ENCODE peak calls at places on chromosomes 3 and 15, in six cellular contexts. N is dorsolateral prefrontal cortex; K is CD4-positive, alpha-beta T cell; A is RWPE1; L is AG10803; Z is IMR-90. T is an unnamed sample.

GRCh38 chr3:40192628-40193027 is 116.9 kb upstream of the EIF1B start:
- DNase-seq in L (no peak), N (no peak), A (no peak), Z (no peak), K (no peak), T (no peak)

GRCh38 chr3:160154033-160154432 is 71.2 kb upstream of the C3orf80 start:
- DNase-seq in A (no peak), L (peak), K (no peak), Z (peak), N (no peak), T (no peak)

GRCh38 chr15:95869920-95870319 is 460.6 kb upstream of the NR2F2 start:
- DNase-seq in N (no peak), L (no peak), A (no peak), Z (no peak), K (no peak), T (peak)

GRCh38 chr15:98954411-98954810 is 53.2 kb downstream of the PGPEP1L start:
- DNase-seq in L (peak), N (peak), Z (peak), A (no peak), K (no peak), T (no peak)

GRCh38 chr3:30496496-30496966 is 109.9 kb upstream of the TGFBR2 start:
- DNase-seq in L (peak), K (no peak), A (no peak), Z (peak), N (no peak), T (no peak)

GRCh38 chr3:27431116-27431515 is 53.1 kb downstream of the SLC4A7 start:
- DNase-seq in Z (peak), K (no peak), L (peak), A (peak), N (no peak), T (no peak)

GRCh38 chr15:100042558-100042957 is 299.2 kb downstream of the ADAMTS17 start:
- DNase-seq in N (no peak), L (no peak), Z (peak), A (no peak), K (no peak), T (no peak)

GRCh38 chr3:129611812-129612349 is 5.4 kb upstream of the PLXND1 start:
- DNase-seq in L (peak), K (no peak), N (no peak), Z (peak), A (no peak), T (no peak)

GRCh38 chr3:122640437-122640999 is 40.1 kb upstream of the PARP14 start:
- DNase-seq in Z (no peak), N (no peak), L (no peak), K (no peak), A (no peak), T (no peak)

GRCh38 chr3:11556851-11557644 is 86.7 kb downstream of the VGLL4 start:
- DNase-seq in A (no peak), K (no peak), N (no peak), Z (peak), L (peak), T (no peak)

GRCh38 chr3:156492801-156493261 is 62.1 kb downstream of the SSR3 start:
- DNase-seq in N (no peak), L (peak), K (no peak), Z (no peak), A (no peak), T (no peak)

GRCh38 chr3:23452408-23452807 is 249.3 kb downstream of the UBE2E2 start:
- DNase-seq in K (no peak), Z (no peak), A (no peak), N (no peak), L (no peak), T (no peak)

GRCh38 chr15:99929266-99929665 is 196.0 kb upstream of the LYSMD4 start:
- DNase-seq in N (no peak), K (no peak), A (no peak), L (no peak), Z (no peak), T (no peak)

GRCh38 chr3:58482917-58483636 is 8.8 kb upstream of the KCTD6 start:
- DNase-seq in L (no peak), K (no peak), Z (no peak), N (no peak), A (no peak), T (no peak)

GRCh38 chr15:50791537-50791885 is 26.0 kb upstream of the SPPL2A start:
- DNase-seq in Z (no peak), K (no peak), N (no peak), L (no peak), A (no peak), T (no peak)

GRCh38 chr3:75249005-75249404 is 415.1 kb upstream of the FRG2C start:
- DNase-seq in A (no peak), L (no peak), N (no peak), Z (no peak), K (no peak), T (no peak)

GRCh38 chr3:126167550-126167949 is 12.8 kb downstream of the ALDH1L1 start:
- DNase-seq in L (no peak), K (no peak), N (no peak), A (no peak), Z (no peak), T (no peak)

GRCh38 chr3:48897401-48898376 is 993 bp downstream of the SLC25A20 start:
- DNase-seq in Z (no peak), L (peak), N (no peak), A (no peak), K (no peak), T (peak)

GRCh38 chr3:107432013-107432515 is 54.8 kb downstream of the CCDC54 start:
- DNase-seq in A (no peak), N (no peak), L (peak), Z (peak), K (no peak), T (no peak)

GRCh38 chr3:175105066-175105465 is 245.9 kb downstream of the NAALADL2 start:
- DNase-seq in K (no peak), L (peak), Z (peak), N (no peak), A (no peak), T (no peak)

GRCh38 chr15:51193526-51193925 is 98.8 kb upstream of the TNFAIP8L3 start:
- DNase-seq in A (no peak), N (no peak), L (peak), Z (no peak), K (no peak), T (no peak)

GRCh38 chr15:36401586-36401966 is 177.8 kb upstream of the CDIN1 start:
- DNase-seq in K (no peak), Z (no peak), N (no peak), A (no peak), L (no peak), T (no peak)

GRCh38 chr3:114456742-114457141 is 162.9 kb downstream of the TIGIT start:
- DNase-seq in N (no peak), Z (no peak), A (no peak), K (no peak), L (no peak), T (no peak)

GRCh38 chr15:84987949-84988624 is 6.4 kb downstream of the PDE8A start:
- DNase-seq in A (no peak), N (no peak), K (no peak), L (no peak), Z (no peak), T (no peak)

GRCh38 chr3:45507820-45508317 is 86.7 kb upstream of the LIMD1 start:
- DNase-seq in A (no peak), Z (peak), K (no peak), L (no peak), N (no peak), T (no peak)
- TF ChIP-seq CTCF in A (no peak), Z (peak), K (no peak), L (peak), N (no peak), T (no peak)

GRCh38 chr15:63169796-63170195 is 12.5 kb upstream of the RPS27L start:
- DNase-seq in Z (no peak), N (no peak), K (no peak), A (no peak), L (no peak), T (no peak)

GRCh38 chr15:63160638-63161037 is 3.4 kb upstream of the RPS27L start:
- DNase-seq in A (no peak), L (no peak), K (no peak), Z (no peak), N (no peak), T (no peak)

GRCh38 chr15:63165166-63165859 is 8.0 kb upstream of the RPS27L start:
- DNase-seq in A (no peak), L (peak), N (no peak), K (no peak), Z (peak), T (no peak)

GRCh38 chr15:63166219-63166618 is 8.9 kb upstream of the RPS27L start:
- DNase-seq in A (no peak), N (no peak), K (no peak), Z (no peak), L (peak), T (no peak)
- TF ChIP-seq CTCF in A (no peak), N (no peak), K (peak), Z (peak), L (peak), T (no peak)

DNA sequence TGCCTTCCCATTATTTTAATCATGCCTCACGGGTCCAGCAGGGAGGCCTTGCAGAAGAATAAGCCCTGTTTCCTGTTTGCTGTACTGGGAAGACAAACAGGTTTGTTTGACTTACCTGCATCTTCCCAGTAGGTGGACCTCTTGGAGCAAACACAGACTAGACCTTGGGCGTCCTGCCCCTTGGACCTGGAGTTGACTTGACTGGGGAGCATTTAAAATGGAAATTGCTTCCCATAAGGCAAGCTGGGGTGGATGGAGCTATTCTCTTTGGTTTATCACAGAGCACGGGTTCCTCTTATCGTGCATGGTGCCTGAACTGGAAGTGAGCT is 151.4 kb downstream of the RPLP1 start:
- DNase-seq in A (no peak), L (no peak), Z (no peak), K (no peak), N (no peak), T (no peak)
- TF ChIP-seq CTCF in A (no peak), L (no peak), Z (no peak), K (no peak), N (no peak), T (no peak)

GRCh38 chr3:186077466-186077865 is 31.4 kb downstream of the ETV5 start:
- DNase-seq in A (no peak), N (no peak), K (no peak), L (no peak), Z (no peak), T (no peak)
- TF ChIP-seq CTCF in A (no peak), N (no peak), K (no peak), L (no peak), Z (no peak), T (no peak)

GRCh38 chr3:152961323-152961722 is 126.4 kb downstream of the P2RY1 start:
- DNase-seq in N (no peak), K (no peak), L (peak), A (peak), Z (peak), T (no peak)
- TF ChIP-seq CTCF in N (no peak), K (no peak), L (peak), A (peak), Z (no peak), T (no peak)

DNA sequence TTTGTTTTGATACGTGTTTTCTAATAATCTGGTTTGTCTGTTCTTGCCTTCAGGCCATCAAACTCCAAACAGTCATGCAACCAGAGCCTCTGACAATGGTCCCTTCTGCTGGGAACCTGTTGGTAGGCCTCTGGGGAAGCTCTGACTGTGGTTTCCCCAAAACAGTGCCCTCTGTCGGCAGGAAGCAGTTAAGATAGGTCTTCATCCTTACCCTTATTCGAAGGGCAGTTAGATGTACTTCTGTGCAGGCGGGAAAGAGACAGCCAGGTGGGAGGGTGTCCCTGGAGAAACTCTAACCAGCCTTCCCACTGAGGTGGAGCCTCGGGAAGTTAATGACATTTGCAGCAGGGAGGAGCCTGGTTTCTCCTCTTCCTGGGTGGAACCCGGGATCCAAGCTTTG is 81.6 kb upstream of the CHMP2B start:
- DNase-seq in N (no peak), L (peak), K (no peak), Z (peak), A (no peak), T (no peak)
- TF ChIP-seq CTCF in N (no peak), L (peak), K (no peak), Z (peak), A (no peak), T (no peak)

DNA sequence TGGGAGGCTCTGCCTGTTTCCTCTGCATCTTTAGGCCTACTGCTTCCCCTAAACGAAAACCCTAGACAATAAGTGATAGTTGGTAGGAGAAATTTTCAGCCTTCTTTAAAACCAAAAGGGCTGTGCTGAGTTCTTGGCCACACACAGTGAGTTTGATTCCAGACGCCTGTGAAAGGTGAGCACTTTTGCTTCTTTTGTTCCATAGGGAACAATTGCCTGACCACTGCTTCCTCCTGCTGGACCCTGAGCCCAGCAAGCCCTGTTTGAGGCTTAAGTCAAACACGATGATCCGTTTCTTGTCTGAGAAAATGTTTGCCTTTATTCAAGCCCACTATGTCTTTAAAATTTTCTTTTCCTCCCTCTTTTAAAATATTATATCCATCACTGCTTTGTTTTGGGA is 493.9 kb downstream of the ZIC1 start:
- DNase-seq in Z (no peak), K (no peak), N (no peak), A (no peak), L (no peak), T (no peak)
- TF ChIP-seq CTCF in Z (no peak), K (no peak), N (no peak), A (no peak), L (no peak), T (no peak)

GRCh38 chr3:119044593-119044992 is 9.9 kb upstream of the IGSF11 start:
- DNase-seq in N (no peak), K (no peak), Z (no peak), A (no peak), L (no peak), T (no peak)

GRCh38 chr3:119042162-119042561 is 7.5 kb upstream of the IGSF11 start:
- DNase-seq in L (no peak), Z (no peak), K (no peak), A (no peak), N (no peak), T (no peak)
- TF ChIP-seq CTCF in L (no peak), Z (no peak), K (no peak), A (no peak), N (no peak), T (no peak)

GRCh38 chr3:127288921-127289645 is 1.2 kb upstream of the PRR20G start:
- DNase-seq in A (no peak), Z (no peak), L (no peak), K (no peak), N (no peak), T (no peak)
- TF ChIP-seq CTCF in A (no peak), Z (no peak), L (no peak), K (no peak), N (no peak), T (no peak)